ENCODE peak calls at places on chromosomes 2 and 18, in nine cellular contexts. X is gastrocnemius medialis, K is breast epithelium, I is right atrium auricular region, L is PC-3, Q is cardiac muscle cell, T is psoas muscle, M is right cardiac atrium, S is Peyer's patch. W is an unnamed sample. For H3K9me3, the result is how much of the 10 kb centered on the place peaks cover.

GRCh38 chr2:27191107-27191829 is 20.6 kb upstream of the ATRAID start:
- DNase-seq in X (no peak), K (peak), I (peak), L (peak), Q (peak), T (no peak), M (no peak), S (peak), W (peak)

GRCh38 chr2:15763822-15764682 is 172.4 kb downstream of the DDX1 start:
- DNase-seq in X (no peak), K (no peak), I (peak), L (no peak), Q (no peak), T (no peak), M (no peak), S (no peak), W (no peak)

GRCh38 chr2:144877893-144878292 is 358.0 kb upstream of the ZEB2 start:
- DNase-seq in X (no peak), K (no peak), I (no peak), L (no peak), Q (no peak), T (no peak), M (no peak), S (no peak), W (no peak)

GRCh38 chr2:169110919-169111318 is 41.6 kb downstream of the DHRS9 start:
- DNase-seq in X (no peak), K (no peak), I (no peak), L (no peak), Q (no peak), T (no peak), M (no peak), S (no peak), W (no peak)

GRCh38 chr18:6521804-6522418 is 107.2 kb upstream of the L3MBTL4 start:
- DNase-seq in X (no peak), K (no peak), I (no peak), L (peak), Q (peak), T (no peak), M (no peak), S (no peak), W (no peak)

GRCh38 chr2:151361674-151362380 is 4.4 kb downstream of the TNFAIP6 start:
- DNase-seq in X (no peak), K (no peak), I (no peak), L (no peak), Q (no peak), T (no peak), M (no peak), S (no peak), W (no peak)

GRCh38 chr18:14978962-14979535 is 231.1 kb downstream of the ANKRD30B start:
- DNase-seq in X (no peak), K (no peak), I (peak), L (peak), Q (peak), T (no peak), M (no peak), S (no peak), W (no peak)

GRCh38 chr2:157287160-157287559 is 29.7 kb downstream of the GALNT5 start:
- DNase-seq in X (no peak), K (no peak), I (no peak), L (no peak), Q (no peak), T (no peak), M (no peak), S (no peak), W (no peak)

GRCh38 chr18:13315000-13315399 is 96.4 kb downstream of the LDLRAD4 start:
- DNase-seq in X (no peak), K (no peak), I (no peak), L (no peak), Q (no peak), T (no peak), M (no peak), S (no peak), W (no peak)

GRCh38 chr2:133365117-133365516 is 203.1 kb downstream of the NCKAP5 start:
- DNase-seq in X (no peak), K (no peak), I (no peak), L (no peak), Q (no peak), T (no peak), M (no peak), S (no peak), W (no peak)

GRCh38 chr2:75559633-75560021 is 1.1 kb downstream of the EVA1A start:
- DNase-seq in X (no peak), K (no peak), I (no peak), L (no peak), Q (no peak), T (no peak), M (no peak), S (no peak), W (no peak)

GRCh38 chr2:150917956-150918713 is 343.5 kb downstream of the RBM43 start:
- DNase-seq in X (no peak), K (no peak), I (no peak), L (no peak), Q (no peak), T (no peak), M (no peak), S (no peak), W (no peak)

GRCh38 chr18:48992133-48992532 is 41.4 kb upstream of the SMAD7 start:
- DNase-seq in X (no peak), K (no peak), I (no peak), L (no peak), Q (no peak), T (no peak), M (no peak), S (no peak), W (no peak)

GRCh38 chr18:29651121-29651675 is 1391.3 kb downstream of the DSC3 start:
- DNase-seq in X (no peak), K (no peak), I (no peak), L (peak), Q (no peak), T (no peak), M (no peak), S (no peak), W (no peak)

GRCh38 chr2:90207454-90208058 is 1516.1 kb downstream of the RPIA start:
- DNase-seq in X (no peak), K (no peak), I (no peak), L (peak), Q (peak), T (no peak), M (no peak), S (no peak), W (no peak)

GRCh38 chr2:112880081-112880531 is 30.9 kb upstream of the IL37 start:
- DNase-seq in X (no peak), K (no peak), I (no peak), L (peak), Q (no peak), T (no peak), M (no peak), S (no peak), W (no peak)

GRCh38 chr2:46859482-46859881 is 56.1 kb downstream of the MCFD2 start:
- DNase-seq in X (no peak), K (no peak), I (no peak), L (no peak), Q (no peak), T (no peak), M (peak), S (no peak), W (no peak)
- H3K27ac ChIP-seq in X (no peak), K (peak), I (no peak), L (no peak), Q (no peak), T (no peak), M (no peak), S (no peak), W (no peak)

DNA sequence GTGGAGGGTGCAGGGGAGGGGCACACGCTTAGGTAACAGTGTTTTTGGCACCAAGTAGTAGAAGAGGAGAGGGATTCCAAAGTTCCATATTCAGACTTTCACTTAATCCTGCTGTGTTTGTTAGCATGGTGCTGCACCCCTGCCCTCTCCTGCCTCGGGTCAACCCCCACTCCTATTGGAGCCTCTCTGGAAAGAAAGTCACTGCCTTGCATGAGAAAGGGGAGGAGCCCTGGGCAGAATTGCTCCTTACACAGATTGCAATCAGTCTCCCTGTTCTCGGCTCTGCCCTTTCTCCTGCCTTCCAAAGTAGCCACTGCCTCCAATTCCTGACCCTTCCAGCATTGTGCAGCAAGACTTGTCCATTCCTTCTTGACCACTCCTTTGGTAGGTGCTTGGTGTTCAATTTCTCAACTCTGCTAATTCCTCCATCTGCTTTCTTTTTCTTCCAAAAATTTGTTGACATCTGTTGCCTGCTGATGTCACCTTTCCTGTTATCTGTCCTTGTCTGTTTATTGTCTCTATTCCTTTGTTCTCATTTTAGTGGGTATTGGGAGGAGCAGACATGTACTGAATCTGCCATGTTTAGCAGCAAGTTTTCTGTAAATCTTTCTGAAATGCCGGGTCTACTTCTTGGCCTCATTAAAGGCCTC is 225.4 kb downstream of the LOXHD1 start:
- DNase-seq in X (no peak), K (no peak), I (peak), L (no peak), Q (no peak), T (no peak), M (no peak), S (no peak), W (no peak)
- H3K4me3 ChIP-seq in X (no peak), K (no peak), I (no peak), L (no peak), Q (no peak), T (no peak), M (no peak), S (no peak), W (no peak)

DNA sequence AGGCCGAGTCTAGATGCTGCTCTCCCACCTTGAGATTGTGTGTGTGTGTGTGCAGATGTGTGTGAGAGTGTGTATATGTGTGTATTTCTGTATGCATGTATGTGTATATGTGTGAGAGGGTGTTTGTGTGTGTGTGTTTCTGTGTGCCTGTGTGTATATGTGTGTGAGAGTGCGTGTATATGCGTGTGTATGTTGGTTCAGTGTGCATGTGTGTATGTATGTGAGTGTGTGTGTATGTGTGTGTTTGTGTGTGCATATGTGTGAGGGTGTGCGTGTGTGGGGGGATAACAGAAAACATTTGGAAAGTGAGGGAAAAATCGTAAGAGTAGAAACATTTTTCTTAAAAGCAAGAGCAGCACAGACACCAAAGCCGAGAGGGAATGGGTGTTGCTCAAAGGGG is 309.1 kb downstream of the NDUFA10 start:
- DNase-seq in X (no peak), K (no peak), I (no peak), L (no peak), Q (no peak), T (no peak), M (no peak), S (no peak), W (no peak)
- H3K9me3 ChIP-seq in X (under half), K (under half), I (under half), L (under half), Q (under half), T (under half), M (under half), S (under half), W (under half)

GRCh38 chr18:57002627-57003026 is 144.3 kb upstream of the BOD1L2 start:
- DNase-seq in X (no peak), K (no peak), I (no peak), L (no peak), Q (peak), T (no peak), M (no peak), S (no peak), W (no peak)
- H3K27ac ChIP-seq in X (no peak), K (no peak), I (peak), L (no peak), Q (no peak), T (no peak), M (no peak), S (no peak), W (no peak)

DNA sequence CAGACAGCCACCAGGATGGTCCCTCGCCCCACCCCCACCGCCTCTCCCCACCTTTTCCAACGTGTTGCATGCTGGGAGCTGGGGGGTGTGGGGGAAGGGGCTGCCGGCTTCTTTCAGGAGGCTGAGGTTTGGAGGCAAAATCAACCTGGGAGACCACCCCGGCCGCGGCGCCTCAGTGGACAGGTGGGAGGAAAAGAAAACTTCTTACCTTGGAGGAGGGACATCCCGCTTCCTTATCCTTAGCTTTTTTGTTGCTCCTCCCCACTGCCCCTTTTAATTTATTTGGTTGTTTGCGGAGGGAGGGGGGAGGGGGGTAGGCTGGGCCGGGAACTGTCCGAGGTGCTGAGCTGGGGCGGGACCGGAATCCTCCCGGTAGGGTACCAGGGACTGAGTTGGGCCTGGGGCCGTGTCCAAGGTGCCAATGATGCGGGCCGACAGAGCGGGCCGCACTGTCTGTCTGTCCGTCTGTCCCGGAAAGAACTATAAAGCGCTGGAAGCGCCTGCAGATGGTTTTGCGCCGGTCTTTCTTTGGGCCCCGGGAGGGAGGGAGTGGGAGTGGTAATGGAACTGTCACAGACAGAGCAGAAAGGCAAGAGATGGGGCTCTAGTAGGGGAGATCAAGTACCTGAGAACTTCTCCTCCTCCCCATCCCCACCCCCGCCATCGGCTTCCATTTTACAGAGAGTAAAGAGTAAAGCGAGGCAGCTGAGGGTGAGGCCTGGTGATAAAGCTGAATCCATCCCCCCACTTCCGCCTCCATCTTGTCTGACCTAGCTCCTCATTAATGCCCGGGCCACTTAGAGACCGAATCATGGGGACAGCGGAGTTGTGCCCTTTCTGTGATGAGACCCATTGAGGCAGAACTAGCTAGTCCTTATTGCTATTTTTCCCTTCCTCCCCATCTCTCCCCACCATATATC is 2.4 kb downstream of the CDK5R2 start:
- DNase-seq in X (no peak), K (no peak), I (no peak), L (no peak), Q (peak), T (no peak), M (no peak), S (no peak), W (no peak)
- H3K4me3 ChIP-seq in X (no peak), K (no peak), I (no peak), L (peak), Q (no peak), T (no peak), M (no peak), S (no peak), W (no peak)

GRCh38 chr18:80010551-80010906 is 22.2 kb upstream of the TXNL4A start:
- DNase-seq in X (no peak), K (no peak), I (no peak), L (no peak), Q (no peak), T (no peak), M (no peak), S (no peak), W (no peak)
- H3K9me3 ChIP-seq in X (under half), K (under half), I (under half), L (under half), Q (under half), T (under half), M (under half), S (under half), W (under half)

GRCh38 chr2:241390301-241391206 is 34.5 kb downstream of the FARP2 start:
- DNase-seq in X (no peak), K (peak), I (no peak), L (no peak), Q (no peak), T (no peak), M (no peak), S (no peak), W (no peak)
- H3K27ac ChIP-seq in X (no peak), K (no peak), I (no peak), L (no peak), Q (no peak), T (no peak), M (no peak), S (no peak), W (no peak)